ENCODE peak calls at places on chromosomes 11 and 22, in seven cellular contexts. One of them, this sample, is unnamed.

GRCh38 chr11:75311858-75312288 is 39.6 kb downstream of the ARRB1 start:
- DNase-seq in hepatic stellate cell: peak; percentile 96
- DNase-seq in HTR-8/SVneo: no peak
- DNase-seq in dermis blood vessel endothelial cell: no peak
- DNase-seq in transverse colon: peak; percentile 82
- DNase-seq in GOT3: no peak
- DNase-seq in activated CD4-positive, alpha-beta T cell treated with anti-CD3 and anti-CD28 coated beads for 1 hour: no peak
- DNase-seq in this sample: no peak

GRCh38 chr11:2250485-2250884 is 19.9 kb downstream of the ASCL2 start:
- DNase-seq in dermis blood vessel endothelial cell: no peak
- DNase-seq in hepatic stellate cell: no peak
- DNase-seq in HTR-8/SVneo: no peak
- DNase-seq in transverse colon: no peak
- DNase-seq in activated CD4-positive, alpha-beta T cell treated with anti-CD3 and anti-CD28 coated beads for 1 hour: no peak
- DNase-seq in GOT3: no peak
- DNase-seq in this sample: no peak

GRCh38 chr11:119254239-119254638 is 48.1 kb downstream of the CBL start:
- DNase-seq in activated CD4-positive, alpha-beta T cell treated with anti-CD3 and anti-CD28 coated beads for 1 hour: no peak
- DNase-seq in dermis blood vessel endothelial cell: no peak
- DNase-seq in GOT3: no peak
- DNase-seq in transverse colon: no peak
- DNase-seq in hepatic stellate cell: no peak
- DNase-seq in HTR-8/SVneo: no peak
- DNase-seq in this sample: no peak

GRCh38 chr11:105862736-105863367 is 159.2 kb downstream of the MSANTD4 start:
- DNase-seq in activated CD4-positive, alpha-beta T cell treated with anti-CD3 and anti-CD28 coated beads for 1 hour: no peak
- DNase-seq in transverse colon: no peak
- DNase-seq in hepatic stellate cell: peak; percentile 3
- DNase-seq in dermis blood vessel endothelial cell: peak; percentile 79
- DNase-seq in HTR-8/SVneo: peak; percentile 32
- DNase-seq in GOT3: no peak
- DNase-seq in this sample: no peak

GRCh38 chr11:65492637-65493366 is 6.0 kb upstream of the MALAT1 start:
- DNase-seq in dermis blood vessel endothelial cell: peak; percentile 84
- DNase-seq in HTR-8/SVneo: no peak
- DNase-seq in activated CD4-positive, alpha-beta T cell treated with anti-CD3 and anti-CD28 coated beads for 1 hour: no peak
- DNase-seq in GOT3: no peak
- DNase-seq in hepatic stellate cell: no peak
- DNase-seq in transverse colon: peak; percentile 87
- DNase-seq in this sample: no peak

GRCh38 chr11:66688561-66689534 is 11.2 kb upstream of the RBM4B start:
- DNase-seq in transverse colon: no peak
- DNase-seq in GOT3: no peak
- DNase-seq in dermis blood vessel endothelial cell: no peak
- DNase-seq in activated CD4-positive, alpha-beta T cell treated with anti-CD3 and anti-CD28 coated beads for 1 hour: no peak
- DNase-seq in hepatic stellate cell: no peak
- DNase-seq in HTR-8/SVneo: no peak
- DNase-seq in this sample: no peak

GRCh38 chr22:45887202-45888131 is 89.5 kb downstream of the WNT7B start:
- DNase-seq in activated CD4-positive, alpha-beta T cell treated with anti-CD3 and anti-CD28 coated beads for 1 hour: no peak
- DNase-seq in transverse colon: no peak
- DNase-seq in GOT3: no peak
- DNase-seq in dermis blood vessel endothelial cell: no peak
- DNase-seq in hepatic stellate cell: no peak
- DNase-seq in HTR-8/SVneo: no peak
- DNase-seq in this sample: no peak

GRCh38 chr11:60610702-60611101 is 88.7 kb upstream of the MS4A8 start:
- DNase-seq in HTR-8/SVneo: no peak
- DNase-seq in transverse colon: no peak
- DNase-seq in activated CD4-positive, alpha-beta T cell treated with anti-CD3 and anti-CD28 coated beads for 1 hour: no peak
- DNase-seq in dermis blood vessel endothelial cell: no peak
- DNase-seq in hepatic stellate cell: no peak
- DNase-seq in GOT3: no peak
- DNase-seq in this sample: no peak

GRCh38 chr11:35619754-35620640 is 1.7 kb downstream of the FJX1 start:
- DNase-seq in HTR-8/SVneo: peak; percentile 37
- DNase-seq in transverse colon: peak; percentile 8
- DNase-seq in activated CD4-positive, alpha-beta T cell treated with anti-CD3 and anti-CD28 coated beads for 1 hour: no peak
- DNase-seq in dermis blood vessel endothelial cell: peak; percentile 69
- DNase-seq in GOT3: no peak
- DNase-seq in hepatic stellate cell: peak; percentile 45
- DNase-seq in this sample: no peak

GRCh38 chr11:74905326-74905725 is 43.6 kb downstream of the XRRA1 start:
- DNase-seq in GOT3: no peak
- DNase-seq in HTR-8/SVneo: no peak
- DNase-seq in hepatic stellate cell: no peak
- DNase-seq in transverse colon: no peak
- DNase-seq in activated CD4-positive, alpha-beta T cell treated with anti-CD3 and anti-CD28 coated beads for 1 hour: no peak
- DNase-seq in dermis blood vessel endothelial cell: peak; percentile 50
- DNase-seq in this sample: no peak

GRCh38 chr22:47161631-47162030 is 399.2 kb downstream of the TBC1D22A start:
- DNase-seq in hepatic stellate cell: no peak
- DNase-seq in transverse colon: peak; percentile 1
- DNase-seq in dermis blood vessel endothelial cell: no peak
- DNase-seq in activated CD4-positive, alpha-beta T cell treated with anti-CD3 and anti-CD28 coated beads for 1 hour: no peak
- DNase-seq in GOT3: no peak
- DNase-seq in HTR-8/SVneo: no peak
- DNase-seq in this sample: no peak

GRCh38 chr11:43558056-43558455 is 122.5 kb upstream of the HSD17B12 start:
- DNase-seq in hepatic stellate cell: no peak
- DNase-seq in GOT3: no peak
- DNase-seq in dermis blood vessel endothelial cell: no peak
- DNase-seq in HTR-8/SVneo: no peak
- DNase-seq in activated CD4-positive, alpha-beta T cell treated with anti-CD3 and anti-CD28 coated beads for 1 hour: no peak
- DNase-seq in transverse colon: no peak
- DNase-seq in this sample: no peak

GRCh38 chr11:83035070-83035854 is 36.4 kb downstream of the RAB30 start:
- DNase-seq in HTR-8/SVneo: no peak
- DNase-seq in transverse colon: no peak
- DNase-seq in hepatic stellate cell: peak; percentile 7
- DNase-seq in dermis blood vessel endothelial cell: no peak
- DNase-seq in activated CD4-positive, alpha-beta T cell treated with anti-CD3 and anti-CD28 coated beads for 1 hour: no peak
- DNase-seq in GOT3: no peak
- DNase-seq in this sample: no peak

GRCh38 chr11:64935634-64936081 is at the start of gene GPHA2:
- DNase-seq in GOT3: no peak
- DNase-seq in HTR-8/SVneo: no peak
- DNase-seq in transverse colon: no peak
- DNase-seq in hepatic stellate cell: no peak
- DNase-seq in dermis blood vessel endothelial cell: no peak
- DNase-seq in activated CD4-positive, alpha-beta T cell treated with anti-CD3 and anti-CD28 coated beads for 1 hour: no peak
- DNase-seq in this sample: no peak

GRCh38 chr11:2150206-2150847 is 10.7 kb downstream of the INS start:
- DNase-seq in GOT3: no peak
- DNase-seq in hepatic stellate cell: peak; percentile 70
- DNase-seq in transverse colon: no peak
- DNase-seq in dermis blood vessel endothelial cell: peak; percentile 81
- DNase-seq in HTR-8/SVneo: no peak
- DNase-seq in activated CD4-positive, alpha-beta T cell treated with anti-CD3 and anti-CD28 coated beads for 1 hour: no peak
- DNase-seq in this sample: no peak

GRCh38 chr22:41290262-41291221 is 4.6 kb upstream of the RANGAP1 start:
- DNase-seq in dermis blood vessel endothelial cell: peak; percentile 78
- DNase-seq in transverse colon: no peak
- DNase-seq in hepatic stellate cell: peak; percentile 69
- DNase-seq in activated CD4-positive, alpha-beta T cell treated with anti-CD3 and anti-CD28 coated beads for 1 hour: no peak
- DNase-seq in HTR-8/SVneo: peak; percentile 72
- DNase-seq in GOT3: no peak
- DNase-seq in this sample: no peak

GRCh38 chr11:116536416-116536815 is 236.4 kb downstream of the BUD13 start:
- DNase-seq in activated CD4-positive, alpha-beta T cell treated with anti-CD3 and anti-CD28 coated beads for 1 hour: no peak
- DNase-seq in GOT3: no peak
- DNase-seq in dermis blood vessel endothelial cell: no peak
- DNase-seq in hepatic stellate cell: no peak
- DNase-seq in HTR-8/SVneo: no peak
- DNase-seq in transverse colon: no peak
- DNase-seq in this sample: no peak

GRCh38 chr11:117473692-117474091 is 146.0 kb downstream of the CEP164 start:
- DNase-seq in hepatic stellate cell: no peak
- DNase-seq in dermis blood vessel endothelial cell: no peak
- DNase-seq in GOT3: no peak
- DNase-seq in activated CD4-positive, alpha-beta T cell treated with anti-CD3 and anti-CD28 coated beads for 1 hour: no peak
- DNase-seq in transverse colon: no peak
- DNase-seq in HTR-8/SVneo: no peak
- DNase-seq in this sample: no peak

GRCh38 chr11:22407899-22408298 is 69.7 kb downstream of the SLC17A6 start:
- DNase-seq in activated CD4-positive, alpha-beta T cell treated with anti-CD3 and anti-CD28 coated beads for 1 hour: no peak
- DNase-seq in transverse colon: no peak
- DNase-seq in dermis blood vessel endothelial cell: no peak
- DNase-seq in GOT3: no peak
- DNase-seq in hepatic stellate cell: no peak
- DNase-seq in HTR-8/SVneo: no peak
- DNase-seq in this sample: no peak

GRCh38 chr11:1028291-1028540 is 8.3 kb downstream of the MUC6 start:
- DNase-seq in hepatic stellate cell: no peak
- DNase-seq in GOT3: no peak
- DNase-seq in dermis blood vessel endothelial cell: no peak
- DNase-seq in activated CD4-positive, alpha-beta T cell treated with anti-CD3 and anti-CD28 coated beads for 1 hour: no peak
- DNase-seq in transverse colon: no peak
- DNase-seq in HTR-8/SVneo: no peak
- DNase-seq in this sample: no peak

GRCh38 chr11:10818594-10818993 is 9.9 kb upstream of the EIF4G2 start:
- DNase-seq in dermis blood vessel endothelial cell: no peak
- DNase-seq in GOT3: no peak
- DNase-seq in hepatic stellate cell: no peak
- DNase-seq in HTR-8/SVneo: peak; percentile 40
- DNase-seq in transverse colon: no peak
- DNase-seq in activated CD4-positive, alpha-beta T cell treated with anti-CD3 and anti-CD28 coated beads for 1 hour: no peak
- DNase-seq in this sample: no peak

GRCh38 chr11:19220903-19221682 is 19.3 kb upstream of the CSRP3 start:
- DNase-seq in dermis blood vessel endothelial cell: peak; percentile 11
- DNase-seq in hepatic stellate cell: no peak
- DNase-seq in HTR-8/SVneo: no peak
- DNase-seq in transverse colon: no peak
- DNase-seq in GOT3: no peak
- DNase-seq in activated CD4-positive, alpha-beta T cell treated with anti-CD3 and anti-CD28 coated beads for 1 hour: no peak
- DNase-seq in this sample: no peak

GRCh38 chr11:40384991-40385390 is 1074.5 kb downstream of the LRRC4C start:
- DNase-seq in HTR-8/SVneo: no peak
- DNase-seq in activated CD4-positive, alpha-beta T cell treated with anti-CD3 and anti-CD28 coated beads for 1 hour: no peak
- DNase-seq in dermis blood vessel endothelial cell: no peak
- DNase-seq in transverse colon: no peak
- DNase-seq in GOT3: no peak
- DNase-seq in hepatic stellate cell: no peak
- DNase-seq in this sample: no peak

GRCh38 chr11:45906096-45906682 is 882 bp downstream of the FREY1 start:
- DNase-seq in dermis blood vessel endothelial cell: peak; percentile 12
- DNase-seq in HTR-8/SVneo: no peak
- DNase-seq in activated CD4-positive, alpha-beta T cell treated with anti-CD3 and anti-CD28 coated beads for 1 hour: no peak
- DNase-seq in GOT3: no peak
- DNase-seq in transverse colon: peak; percentile 41
- DNase-seq in hepatic stellate cell: no peak
- DNase-seq in this sample: no peak

GRCh38 chr11:106231591-106231990 is 154.1 kb downstream of the AASDHPPT start:
- DNase-seq in activated CD4-positive, alpha-beta T cell treated with anti-CD3 and anti-CD28 coated beads for 1 hour: no peak
- DNase-seq in HTR-8/SVneo: no peak
- DNase-seq in transverse colon: no peak
- DNase-seq in dermis blood vessel endothelial cell: peak; percentile 17
- DNase-seq in GOT3: no peak
- DNase-seq in hepatic stellate cell: no peak
- DNase-seq in this sample: no peak

This sample was measured in vagina.